ENCODE peak calls at places on chromosomes 11 and 22, in nine cellular contexts. One of them, this sample, is unnamed.

GRCh38 chr22:49604732-49605302 is 222.9 kb downstream of the BRD1 start:
- DNase-seq in endodermal cell: no peak
- DNase-seq in LNCaP clone FGC: no peak
- DNase-seq in CD4-positive, alpha-beta T cell: no peak
- DNase-seq in natural killer cell: no peak
- DNase-seq in nephron progenitor cell: no peak
- DNase-seq in stomach: no peak
- DNase-seq in left ventricle myocardium inferior: no peak
- DNase-seq in kidney epithelial cell: no peak
- DNase-seq in this sample: no peak

GRCh38 chr22:26170112-26170492 is 840 bp downstream of the SEZ6L start:
- DNase-seq in CD4-positive, alpha-beta T cell: no peak
- DNase-seq in endodermal cell: peak
- DNase-seq in stomach: no peak
- DNase-seq in natural killer cell: no peak
- DNase-seq in kidney epithelial cell: no peak
- DNase-seq in left ventricle myocardium inferior: no peak
- DNase-seq in nephron progenitor cell: peak
- DNase-seq in LNCaP clone FGC: no peak
- DNase-seq in this sample: peak

GRCh38 chr11:13160302-13160701 is 117.3 kb upstream of the BMAL1 start:
- DNase-seq in left ventricle myocardium inferior: no peak
- DNase-seq in nephron progenitor cell: no peak
- DNase-seq in stomach: no peak
- DNase-seq in natural killer cell: no peak
- DNase-seq in kidney epithelial cell: no peak
- DNase-seq in LNCaP clone FGC: no peak
- DNase-seq in endodermal cell: no peak
- DNase-seq in CD4-positive, alpha-beta T cell: no peak
- DNase-seq in this sample: no peak

GRCh38 chr22:42611076-42611475 is 3.6 kb downstream of the POLDIP3 start:
- DNase-seq in CD4-positive, alpha-beta T cell: no peak
- DNase-seq in left ventricle myocardium inferior: no peak
- DNase-seq in nephron progenitor cell: no peak
- DNase-seq in LNCaP clone FGC: no peak
- DNase-seq in stomach: no peak
- DNase-seq in endodermal cell: no peak
- DNase-seq in natural killer cell: no peak
- DNase-seq in kidney epithelial cell: peak
- DNase-seq in this sample: no peak

GRCh38 chr11:7910389-7910788 is 20.7 kb downstream of the OR10A6 start:
- DNase-seq in LNCaP clone FGC: no peak
- DNase-seq in nephron progenitor cell: no peak
- DNase-seq in CD4-positive, alpha-beta T cell: no peak
- DNase-seq in stomach: no peak
- DNase-seq in left ventricle myocardium inferior: no peak
- DNase-seq in kidney epithelial cell: no peak
- DNase-seq in natural killer cell: no peak
- DNase-seq in endodermal cell: no peak
- DNase-seq in this sample: no peak

GRCh38 chr22:49663311-49663711 is 164.4 kb downstream of the BRD1 start:
- DNase-seq in LNCaP clone FGC: no peak
- DNase-seq in kidney epithelial cell: no peak
- DNase-seq in stomach: no peak
- DNase-seq in endodermal cell: peak
- DNase-seq in nephron progenitor cell: no peak
- DNase-seq in CD4-positive, alpha-beta T cell: no peak
- DNase-seq in natural killer cell: no peak
- DNase-seq in left ventricle myocardium inferior: no peak
- DNase-seq in this sample: no peak

GRCh38 chr11:92696076-92696475 is 273.4 kb upstream of the MTNR1B start:
- DNase-seq in kidney epithelial cell: no peak
- DNase-seq in left ventricle myocardium inferior: no peak
- DNase-seq in stomach: no peak
- DNase-seq in CD4-positive, alpha-beta T cell: no peak
- DNase-seq in endodermal cell: no peak
- DNase-seq in LNCaP clone FGC: no peak
- DNase-seq in natural killer cell: no peak
- DNase-seq in nephron progenitor cell: no peak
- DNase-seq in this sample: no peak

GRCh38 chr11:70934999-70935768 is 317.2 kb downstream of the SHANK2 start:
- DNase-seq in endodermal cell: no peak
- DNase-seq in CD4-positive, alpha-beta T cell: no peak
- DNase-seq in left ventricle myocardium inferior: no peak
- DNase-seq in LNCaP clone FGC: no peak
- DNase-seq in nephron progenitor cell: no peak
- DNase-seq in stomach: no peak
- DNase-seq in kidney epithelial cell: no peak
- DNase-seq in natural killer cell: no peak
- DNase-seq in this sample: no peak

GRCh38 chr11:104713366-104713765 is 184.9 kb downstream of the CASP12 start:
- DNase-seq in endodermal cell: no peak
- DNase-seq in nephron progenitor cell: no peak
- DNase-seq in stomach: no peak
- DNase-seq in kidney epithelial cell: no peak
- DNase-seq in CD4-positive, alpha-beta T cell: no peak
- DNase-seq in natural killer cell: no peak
- DNase-seq in LNCaP clone FGC: no peak
- DNase-seq in left ventricle myocardium inferior: no peak
- DNase-seq in this sample: no peak

DNA sequence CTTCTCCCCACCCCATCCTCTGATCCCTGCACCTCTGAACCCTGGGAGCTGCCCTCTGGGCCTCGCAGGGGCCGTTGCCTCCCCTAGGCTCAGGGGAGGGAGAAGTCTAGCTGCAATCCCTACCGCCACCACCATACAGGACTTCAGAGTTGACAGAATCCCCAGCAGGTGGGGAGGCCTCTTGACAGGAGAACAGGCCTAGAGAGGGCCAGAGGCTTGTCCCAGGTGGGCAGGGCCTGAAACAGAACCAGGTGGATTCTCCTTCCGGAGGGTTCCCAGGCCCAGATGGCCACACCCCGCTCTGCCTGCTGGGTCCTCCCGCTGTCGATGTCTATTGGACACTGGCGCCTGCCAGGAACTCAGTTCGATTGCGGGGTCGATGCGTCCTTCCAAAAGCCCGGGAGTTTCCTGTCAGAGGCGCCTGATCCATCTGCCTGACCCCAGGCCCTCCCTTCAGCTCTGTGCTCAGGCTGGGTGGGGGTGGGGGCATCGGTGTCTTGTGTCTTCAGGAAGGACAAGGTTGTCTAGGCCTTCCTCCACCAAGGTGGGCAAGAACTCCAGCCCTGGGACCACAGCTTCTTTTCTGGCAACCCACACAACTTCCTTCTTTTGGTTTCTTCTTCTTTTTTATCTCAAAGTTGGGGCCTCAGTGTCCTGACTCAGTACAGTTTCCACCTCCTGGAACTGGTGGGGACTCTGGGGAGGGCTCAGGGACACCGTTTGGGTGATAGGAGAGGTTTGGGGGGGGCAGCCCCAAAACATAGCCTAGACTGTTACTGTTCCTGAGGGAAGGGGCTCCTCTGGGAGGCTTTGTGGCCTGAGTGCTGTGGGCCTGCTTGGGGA is 6.4 kb downstream of the STARD10 start:
- DNase-seq in endodermal cell: peak
- DNase-seq in kidney epithelial cell: no peak
- DNase-seq in left ventricle myocardium inferior: no peak
- DNase-seq in nephron progenitor cell: no peak
- DNase-seq in CD4-positive, alpha-beta T cell: no peak
- DNase-seq in stomach: no peak
- DNase-seq in LNCaP clone FGC: no peak
- DNase-seq in natural killer cell: no peak
- DNase-seq in this sample: peak
- TF ChIP-seq CTCF in endodermal cell: peak
- TF ChIP-seq CTCF in kidney epithelial cell: no peak
- TF ChIP-seq CTCF in left ventricle myocardium inferior: no peak
- TF ChIP-seq CTCF in nephron progenitor cell: no peak
- TF ChIP-seq CTCF in CD4-positive, alpha-beta T cell: no peak
- TF ChIP-seq CTCF in stomach: no peak
- TF ChIP-seq CTCF in LNCaP clone FGC: no peak
- TF ChIP-seq CTCF in natural killer cell: no peak
- TF ChIP-seq CTCF in this sample: no peak

DNA sequence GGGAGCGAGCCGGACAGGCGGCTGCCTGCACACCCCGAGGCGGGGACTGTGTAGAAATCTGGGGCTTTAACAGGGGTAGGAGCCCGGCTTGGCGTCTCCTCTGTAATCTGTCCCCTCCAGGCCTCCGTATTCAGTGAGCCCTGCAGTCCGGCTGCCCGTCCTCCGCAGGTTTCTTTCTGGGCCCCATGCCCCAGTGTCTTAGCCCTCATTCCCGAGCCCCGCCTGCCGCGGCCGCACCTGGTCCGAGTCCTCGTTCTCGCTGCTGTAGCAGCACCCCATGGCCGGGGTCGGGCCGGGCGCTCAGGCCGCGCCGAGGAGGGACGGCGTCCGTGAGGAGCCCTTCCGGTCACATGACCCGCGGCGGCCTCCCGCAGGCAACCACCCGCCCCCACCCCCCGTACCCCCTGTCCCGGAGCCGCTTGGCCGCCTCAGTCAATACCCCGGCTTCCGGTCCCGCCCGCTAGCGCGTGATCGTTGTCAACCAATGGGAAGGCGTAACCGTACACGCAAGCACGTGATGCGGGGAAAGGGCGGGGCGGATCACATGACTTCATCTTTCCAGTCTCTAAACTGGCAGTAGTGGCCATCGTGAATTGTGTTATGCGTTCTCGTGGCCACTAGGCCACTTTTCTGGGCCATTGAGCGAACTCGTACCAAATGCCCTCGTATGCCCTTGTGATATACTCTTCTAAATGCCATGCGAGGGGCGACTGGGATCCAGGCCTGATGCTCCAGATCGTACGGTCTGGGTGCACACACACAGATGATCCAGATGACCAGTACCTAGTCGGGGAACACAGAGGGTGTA is at the start of gene LAMTOR1:
- DNase-seq in kidney epithelial cell: peak
- DNase-seq in natural killer cell: peak
- DNase-seq in nephron progenitor cell: peak
- DNase-seq in endodermal cell: peak
- DNase-seq in CD4-positive, alpha-beta T cell: peak
- DNase-seq in stomach: peak
- DNase-seq in LNCaP clone FGC: peak
- DNase-seq in left ventricle myocardium inferior: peak
- DNase-seq in this sample: peak
- TF ChIP-seq CTCF in kidney epithelial cell: peak
- TF ChIP-seq CTCF in natural killer cell: peak
- TF ChIP-seq CTCF in nephron progenitor cell: peak
- TF ChIP-seq CTCF in endodermal cell: peak
- TF ChIP-seq CTCF in CD4-positive, alpha-beta T cell: peak
- TF ChIP-seq CTCF in stomach: no peak
- TF ChIP-seq CTCF in LNCaP clone FGC: peak
- TF ChIP-seq CTCF in left ventricle myocardium inferior: peak
- TF ChIP-seq CTCF in this sample: no peak

GRCh38 chr22:30328466-30329049 is 1.8 kb upstream of the TBC1D10A start:
- DNase-seq in kidney epithelial cell: no peak
- DNase-seq in nephron progenitor cell: no peak
- DNase-seq in left ventricle myocardium inferior: no peak
- DNase-seq in LNCaP clone FGC: no peak
- DNase-seq in stomach: no peak
- DNase-seq in natural killer cell: no peak
- DNase-seq in CD4-positive, alpha-beta T cell: no peak
- DNase-seq in endodermal cell: peak
- DNase-seq in this sample: no peak

GRCh38 chr22:30325065-30325720 is 1.5 kb downstream of the TBC1D10A start:
- DNase-seq in CD4-positive, alpha-beta T cell: no peak
- DNase-seq in LNCaP clone FGC: no peak
- DNase-seq in endodermal cell: peak
- DNase-seq in kidney epithelial cell: no peak
- DNase-seq in natural killer cell: no peak
- DNase-seq in left ventricle myocardium inferior: no peak
- DNase-seq in nephron progenitor cell: no peak
- DNase-seq in stomach: peak
- DNase-seq in this sample: no peak

GRCh38 chr22:30325724-30326703 is 727 bp downstream of the TBC1D10A start:
- DNase-seq in left ventricle myocardium inferior: no peak
- DNase-seq in CD4-positive, alpha-beta T cell: peak
- DNase-seq in natural killer cell: no peak
- DNase-seq in LNCaP clone FGC: no peak
- DNase-seq in stomach: peak
- DNase-seq in kidney epithelial cell: no peak
- DNase-seq in nephron progenitor cell: peak
- DNase-seq in endodermal cell: peak
- DNase-seq in this sample: peak

GRCh38 chr22:30326704-30327362 is at the start of gene TBC1D10A:
- DNase-seq in nephron progenitor cell: peak
- DNase-seq in CD4-positive, alpha-beta T cell: peak
- DNase-seq in endodermal cell: peak
- DNase-seq in left ventricle myocardium inferior: peak
- DNase-seq in kidney epithelial cell: peak
- DNase-seq in stomach: peak
- DNase-seq in natural killer cell: peak
- DNase-seq in LNCaP clone FGC: peak
- DNase-seq in this sample: peak

DNA sequence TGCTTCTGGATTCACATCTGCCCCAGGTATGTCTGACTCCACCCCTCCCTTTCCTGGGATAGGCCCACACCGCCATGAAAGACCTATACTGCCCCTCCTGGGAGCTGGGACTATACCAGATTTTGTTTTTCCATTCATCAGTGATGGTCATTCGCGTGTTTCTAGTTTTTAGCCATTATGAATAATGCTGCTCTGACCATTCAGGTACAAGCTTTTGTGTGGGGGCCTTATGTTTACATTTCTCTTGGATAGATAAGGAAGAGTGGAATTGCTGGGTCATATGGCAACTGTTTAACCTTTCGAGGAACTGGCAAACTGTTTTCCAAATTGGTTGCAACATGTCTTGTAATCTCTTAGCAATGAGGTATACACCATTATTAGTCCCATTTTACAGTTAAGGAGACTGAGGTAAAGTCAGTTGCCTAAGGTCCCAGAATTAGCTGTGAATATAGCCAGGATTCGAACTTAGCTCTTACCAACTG is 1.2 kb upstream of the TBC1D10A start:
- DNase-seq in stomach: no peak
- DNase-seq in kidney epithelial cell: no peak
- DNase-seq in nephron progenitor cell: no peak
- DNase-seq in LNCaP clone FGC: no peak
- DNase-seq in endodermal cell: peak
- DNase-seq in natural killer cell: no peak
- DNase-seq in CD4-positive, alpha-beta T cell: no peak
- DNase-seq in left ventricle myocardium inferior: no peak
- DNase-seq in this sample: no peak
- TF ChIP-seq CTCF in stomach: no peak
- TF ChIP-seq CTCF in kidney epithelial cell: peak
- TF ChIP-seq CTCF in nephron progenitor cell: no peak
- TF ChIP-seq CTCF in LNCaP clone FGC: peak
- TF ChIP-seq CTCF in endodermal cell: peak
- TF ChIP-seq CTCF in natural killer cell: no peak
- TF ChIP-seq CTCF in CD4-positive, alpha-beta T cell: no peak
- TF ChIP-seq CTCF in left ventricle myocardium inferior: no peak
- TF ChIP-seq CTCF in this sample: no peak

DNA sequence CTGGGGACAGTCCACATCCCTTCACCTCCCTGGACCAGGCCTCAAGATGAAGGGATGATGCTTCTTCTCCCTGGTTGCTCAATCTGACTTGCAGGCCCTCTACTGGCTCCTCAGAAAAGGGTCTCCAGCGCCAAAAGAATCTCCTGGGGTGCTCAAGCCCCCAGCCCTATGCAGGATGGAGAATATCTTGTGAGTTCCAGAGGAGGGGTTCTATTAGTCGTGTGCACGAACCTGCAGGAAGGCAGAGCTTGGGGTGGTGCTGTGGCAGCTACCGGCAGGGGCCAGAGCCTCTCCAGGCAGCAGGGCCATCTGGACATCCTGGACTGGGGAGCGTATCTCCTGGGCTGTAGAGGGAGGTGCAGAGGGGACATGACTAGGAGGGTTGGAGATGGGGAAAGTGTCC is 1339.5 kb downstream of the BRD1 start:
- DNase-seq in LNCaP clone FGC: no peak
- DNase-seq in nephron progenitor cell: no peak
- DNase-seq in CD4-positive, alpha-beta T cell: no peak
- DNase-seq in kidney epithelial cell: no peak
- DNase-seq in endodermal cell: no peak
- DNase-seq in stomach: no peak
- DNase-seq in natural killer cell: no peak
- DNase-seq in left ventricle myocardium inferior: no peak
- DNase-seq in this sample: no peak
- TF ChIP-seq CTCF in LNCaP clone FGC: peak
- TF ChIP-seq CTCF in nephron progenitor cell: peak
- TF ChIP-seq CTCF in CD4-positive, alpha-beta T cell: no peak
- TF ChIP-seq CTCF in kidney epithelial cell: no peak
- TF ChIP-seq CTCF in endodermal cell: peak
- TF ChIP-seq CTCF in stomach: no peak
- TF ChIP-seq CTCF in natural killer cell: no peak
- TF ChIP-seq CTCF in left ventricle myocardium inferior: no peak
- TF ChIP-seq CTCF in this sample: no peak

This sample was measured in GM13976.